ENCODE peak calls at places on chromosomes 13 and 19, in seven cellular contexts. T is activated T-helper 1 cell treated with anti-CD3 and anti-CD28 coated beads, Interleukin-2, amount 50 U/mL, for 16 hours; E is ecto neural progenitor cell; H is GM20000; M is osteoblast; X is NCI-H446; Z is epithelial cell of esophagus. R is an unnamed sample.

GRCh38 chr13:40346592-40346991 is 319.8 kb downstream of the FOXO1 start:
- DNase-seq in X (no peak), T (no peak), Z (no peak), E (peak; percentile 14), H (no peak), M (no peak), R (no peak)

GRCh38 chr13:74191036-74191809 is 57.0 kb upstream of the KLF12 start:
- DNase-seq in X (no peak), Z (no peak), M (no peak), H (no peak), T (no peak), E (no peak), R (no peak)

GRCh38 chr13:24709186-24709913 is 29.1 kb downstream of the ATP12A start:
- DNase-seq in T (peak; percentile 8), X (no peak), H (peak; percentile 54), M (no peak), E (no peak), Z (no peak), R (peak; percentile 44)

GRCh38 chr13:68023838-68024581 is 793.9 kb upstream of the PCDH9 start:
- DNase-seq in X (no peak), E (no peak), Z (no peak), T (no peak), M (no peak), H (no peak), R (no peak)

GRCh38 chr13:18959229-18959628 is 222.4 kb downstream of the TUBA3C start:
- DNase-seq in T (no peak), Z (no peak), X (no peak), M (peak; percentile 6), E (no peak), H (no peak), R (no peak)

GRCh38 chr13:27131906-27132305 is 39.7 kb downstream of the USP12 start:
- DNase-seq in H (no peak), M (no peak), T (no peak), Z (peak; percentile 29), E (no peak), X (no peak), R (no peak)

GRCh38 chr19:32061304-32061703 is 284.1 kb upstream of the ZNF507 start:
- DNase-seq in E (no peak), X (no peak), Z (no peak), M (no peak), H (no peak), T (no peak), R (no peak)

GRCh38 chr19:40217921-40218890 is at the start of gene TTC9B:
- DNase-seq in E (peak; percentile 84), H (peak; percentile 81), Z (no peak), T (no peak), M (peak; percentile 97), X (no peak), R (peak; percentile 54)

GRCh38 chr13:78022164-78022877 is 103.7 kb upstream of the EDNRB start:
- DNase-seq in M (peak; percentile 48), E (no peak), T (no peak), H (peak; percentile 45), Z (peak; percentile 82), X (no peak), R (peak; percentile 66)

GRCh38 chr13:24083141-24083540 is 77.4 kb upstream of the SPATA13 start:
- DNase-seq in X (no peak), M (no peak), H (no peak), T (no peak), E (no peak), Z (no peak), R (no peak)

GRCh38 chr19:35446194-35446593 is 1.9 kb upstream of the FFAR2 start:
- DNase-seq in E (no peak), T (no peak), Z (no peak), X (no peak), M (no peak), H (peak; percentile 61), R (no peak)

GRCh38 chr13:31221057-31221456 is 21.3 kb downstream of the B3GLCT start:
- DNase-seq in T (no peak), X (no peak), H (no peak), Z (no peak), E (no peak), M (no peak), R (no peak)

GRCh38 chr19:54952591-54953344 is 5.4 kb upstream of the NLRP7 start:
- DNase-seq in M (peak; percentile 85), T (no peak), X (no peak), Z (peak; percentile 43), E (peak; percentile 48), H (no peak), R (no peak)

GRCh38 chr13:93260591-93260990 is 34.0 kb downstream of the GPC6 start:
- DNase-seq in T (no peak), Z (peak; percentile 34), E (no peak), X (no peak), M (no peak), H (no peak), R (no peak)

GRCh38 chr13:67614013-67614412 is 383.9 kb upstream of the PCDH9 start:
- DNase-seq in X (no peak), H (no peak), E (no peak), M (no peak), Z (no peak), T (no peak), R (no peak)

GRCh38 chr19:37551123-37551993 is 43.2 kb downstream of the ZNF571 start:
- DNase-seq in M (peak; percentile 96), X (no peak), T (no peak), Z (peak; percentile 75), H (peak; percentile 91), E (no peak), R (peak; percentile 93)

GRCh38 chr19:55196803-55197202 is 12.5 kb downstream of the PTPRH start:
- DNase-seq in X (no peak), E (no peak), Z (no peak), M (peak; percentile 77), T (no peak), H (no peak), R (no peak)

GRCh38 chr19:35908977-35909683 is 1.0 kb upstream of the TYROBP start:
- DNase-seq in X (no peak), H (peak; percentile 54), T (no peak), Z (no peak), E (no peak), M (peak; percentile 51), R (peak; percentile 79)

GRCh38 chr19:11191273-11191755 is 6.0 kb downstream of the KANK2 start:
- DNase-seq in T (no peak), H (no peak), M (peak; percentile 99), X (no peak), E (no peak), Z (no peak), R (peak; percentile 49)

GRCh38 chr19:1156830-1157615 is 17.0 kb downstream of the SBNO2 start:
- DNase-seq in T (no peak), E (no peak), Z (no peak), M (no peak), H (no peak), X (no peak), R (no peak)

GRCh38 chr19:33302175-33302973 is at the start of gene CEBPA:
- DNase-seq in Z (peak; percentile 93), M (peak; percentile 99), E (peak; percentile 91), T (no peak), X (peak; percentile 29), H (peak; percentile 95), R (peak; percentile 88)

GRCh38 chr19:7915250-7916136 is 863 bp downstream of the TGFBR3L start:
- DNase-seq in M (peak; percentile 87), E (no peak), T (no peak), X (no peak), Z (no peak), H (no peak), R (no peak)

GRCh38 chr13:37364024-37364423 is 234.5 kb downstream of the POSTN start:
- DNase-seq in X (no peak), E (no peak), M (peak; percentile 35), H (no peak), Z (no peak), T (no peak), R (no peak)

GRCh38 chr19:7272856-7273578 is 21.2 kb downstream of the INSR start:
- DNase-seq in T (no peak), M (no peak), E (no peak), X (no peak), H (peak; percentile 69), Z (no peak), R (peak; percentile 34)

GRCh38 chr19:6693056-6693471 is 23.1 kb upstream of the TNFSF14 start:
- DNase-seq in H (no peak), M (no peak), E (no peak), T (no peak), X (no peak), Z (no peak), R (no peak)

GRCh38 chr19:55642153-55643002 is 1.1 kb upstream of the ZNF581 start:
- DNase-seq in T (no peak), Z (peak; percentile 27), E (no peak), H (no peak), X (no peak), M (peak; percentile 95), R (peak; percentile 79)

GRCh38 chr19:2154587-2155075 is 3.3 kb upstream of the AP3D1 start:
- DNase-seq in H (no peak), M (peak; percentile 56), E (no peak), T (no peak), Z (peak; percentile 84), X (no peak), R (no peak)

GRCh38 chr19:29724741-29725140 is 9.7 kb upstream of the C19orf12 start:
- DNase-seq in E (no peak), Z (no peak), H (no peak), M (no peak), X (no peak), T (no peak), R (no peak)

GRCh38 chr19:47226426-47227346 is 4.3 kb downstream of the BBC3 start:
- DNase-seq in T (no peak), M (peak; percentile 79), H (peak; percentile 86), X (no peak), Z (peak; percentile 41), E (no peak), R (peak; percentile 83)

GRCh38 chr13:102940143-102940542 is 94.3 kb downstream of the ERCC5 start:
- DNase-seq in T (no peak), Z (no peak), M (no peak), E (no peak), H (no peak), X (no peak), R (no peak)

GRCh38 chr13:29125145-29125933 is 305.2 kb downstream of the MTUS2 start:
- DNase-seq in X (no peak), E (no peak), M (no peak), T (no peak), Z (no peak), H (peak; percentile 28), R (peak; percentile 23)

GRCh38 chr13:51624695-51625345 is 40.6 kb downstream of the WDFY2 start:
- DNase-seq in H (no peak), X (no peak), Z (no peak), M (no peak), E (no peak), T (no peak), R (no peak)

GRCh38 chr13:19185086-19185864 is 3.7 kb upstream of the TUBA3C start:
- DNase-seq in E (no peak), Z (no peak), X (no peak), H (no peak), T (no peak), M (no peak), R (no peak)